ENCODE peak calls at places on chromosomes 1 and 21, in six cellular contexts. One of them, this sample, is unnamed.

GRCh38 chr1:72649974-72650373 is 367.6 kb upstream of the NEGR1 start:
- DNase-seq in Peyer's patch: no peak
- DNase-seq in mesendoderm: no peak
- DNase-seq in breast epithelium: no peak
- DNase-seq in epithelial cell of esophagus: no peak
- DNase-seq in body of pancreas: no peak
- DNase-seq in this sample: no peak

GRCh38 chr1:92342401-92342800 is 43.5 kb downstream of the RPAP2 start:
- DNase-seq in Peyer's patch: no peak
- DNase-seq in mesendoderm: no peak
- DNase-seq in breast epithelium: no peak
- DNase-seq in epithelial cell of esophagus: no peak
- DNase-seq in body of pancreas: no peak
- DNase-seq in this sample: no peak

GRCh38 chr1:157115851-157116734 is 16.5 kb upstream of the ETV3L start:
- DNase-seq in Peyer's patch: no peak
- DNase-seq in mesendoderm: no peak
- DNase-seq in breast epithelium: no peak
- DNase-seq in epithelial cell of esophagus: no peak
- DNase-seq in body of pancreas: no peak
- DNase-seq in this sample: no peak

GRCh38 chr21:39863111-39863510 is 4.1 kb upstream of the PCP4 start:
- DNase-seq in Peyer's patch: no peak
- DNase-seq in mesendoderm: no peak
- DNase-seq in breast epithelium: no peak
- DNase-seq in epithelial cell of esophagus: peak
- DNase-seq in body of pancreas: peak
- DNase-seq in this sample: no peak

GRCh38 chr1:106787511-106787910 is 269.0 kb upstream of the PRMT6 start:
- DNase-seq in Peyer's patch: no peak
- DNase-seq in mesendoderm: no peak
- DNase-seq in breast epithelium: no peak
- DNase-seq in epithelial cell of esophagus: no peak
- DNase-seq in body of pancreas: no peak
- DNase-seq in this sample: no peak

GRCh38 chr21:33011462-33011861 is 14.3 kb upstream of the OLIG2 start:
- DNase-seq in Peyer's patch: no peak
- DNase-seq in mesendoderm: no peak
- DNase-seq in breast epithelium: no peak
- DNase-seq in epithelial cell of esophagus: peak
- DNase-seq in body of pancreas: peak
- DNase-seq in this sample: no peak

GRCh38 chr1:18200918-18201317 is 93.3 kb downstream of the IGSF21 start:
- DNase-seq in Peyer's patch: no peak
- DNase-seq in mesendoderm: no peak
- DNase-seq in breast epithelium: no peak
- DNase-seq in epithelial cell of esophagus: no peak
- DNase-seq in body of pancreas: no peak
- DNase-seq in this sample: no peak

GRCh38 chr1:236750928-236751327 is 44.2 kb upstream of the MTR start:
- DNase-seq in Peyer's patch: no peak
- DNase-seq in mesendoderm: no peak
- DNase-seq in breast epithelium: no peak
- DNase-seq in epithelial cell of esophagus: no peak
- DNase-seq in body of pancreas: no peak
- DNase-seq in this sample: no peak

GRCh38 chr1:224938652-224939051 is 9.2 kb downstream of the DNAH14 start:
- DNase-seq in Peyer's patch: no peak
- DNase-seq in mesendoderm: no peak
- DNase-seq in breast epithelium: no peak
- DNase-seq in epithelial cell of esophagus: no peak
- DNase-seq in body of pancreas: no peak
- DNase-seq in this sample: no peak

GRCh38 chr1:46526689-46527291 is 24.7 kb downstream of the KNCN start:
- DNase-seq in Peyer's patch: no peak
- DNase-seq in mesendoderm: peak
- DNase-seq in breast epithelium: no peak
- DNase-seq in epithelial cell of esophagus: no peak
- DNase-seq in body of pancreas: peak
- DNase-seq in this sample: peak

GRCh38 chr1:27137022-27137542 is 17.8 kb downstream of the SLC9A1 start:
- DNase-seq in Peyer's patch: peak
- DNase-seq in mesendoderm: peak
- DNase-seq in breast epithelium: no peak
- DNase-seq in epithelial cell of esophagus: no peak
- DNase-seq in body of pancreas: peak
- DNase-seq in this sample: peak

GRCh38 chr1:222387020-222387816 is 160.7 kb downstream of the HHIPL2 start:
- DNase-seq in Peyer's patch: no peak
- DNase-seq in mesendoderm: peak
- DNase-seq in breast epithelium: no peak
- DNase-seq in epithelial cell of esophagus: peak
- DNase-seq in body of pancreas: no peak
- DNase-seq in this sample: peak

GRCh38 chr1:14561014-14561693 is 37.3 kb upstream of the KAZN start:
- DNase-seq in Peyer's patch: no peak
- DNase-seq in mesendoderm: no peak
- DNase-seq in breast epithelium: no peak
- DNase-seq in epithelial cell of esophagus: no peak
- DNase-seq in body of pancreas: no peak
- DNase-seq in this sample: no peak

GRCh38 chr21:45630876-45631275 is 12.6 kb upstream of the PCBP3 start:
- DNase-seq in Peyer's patch: no peak
- DNase-seq in mesendoderm: no peak
- DNase-seq in breast epithelium: no peak
- DNase-seq in epithelial cell of esophagus: no peak
- DNase-seq in body of pancreas: no peak
- DNase-seq in this sample: no peak

GRCh38 chr1:38662141-38662540 is 197.4 kb downstream of the RRAGC start:
- DNase-seq in Peyer's patch: no peak
- DNase-seq in mesendoderm: no peak
- DNase-seq in breast epithelium: no peak
- DNase-seq in epithelial cell of esophagus: no peak
- DNase-seq in body of pancreas: no peak
- DNase-seq in this sample: no peak

GRCh38 chr1:57959727-57960300 is 536.0 kb upstream of the DAB1 start:
- DNase-seq in Peyer's patch: no peak
- DNase-seq in mesendoderm: no peak
- DNase-seq in breast epithelium: no peak
- DNase-seq in epithelial cell of esophagus: no peak
- DNase-seq in body of pancreas: no peak
- DNase-seq in this sample: no peak

GRCh38 chr1:8121261-8122159 is 95.4 kb upstream of the ERRFI1 start:
- DNase-seq in Peyer's patch: no peak
- DNase-seq in mesendoderm: peak
- DNase-seq in breast epithelium: no peak
- DNase-seq in epithelial cell of esophagus: peak
- DNase-seq in body of pancreas: peak
- DNase-seq in this sample: peak

GRCh38 chr1:22133928-22134324 is 9.0 kb downstream of the WNT4 start:
- DNase-seq in Peyer's patch: no peak
- DNase-seq in mesendoderm: peak
- DNase-seq in breast epithelium: no peak
- DNase-seq in epithelial cell of esophagus: no peak
- DNase-seq in body of pancreas: no peak
- DNase-seq in this sample: peak

GRCh38 chr1:71557138-71557537 is 476.3 kb upstream of the ZRANB2 start:
- DNase-seq in Peyer's patch: no peak
- DNase-seq in mesendoderm: no peak
- DNase-seq in breast epithelium: no peak
- DNase-seq in epithelial cell of esophagus: no peak
- DNase-seq in body of pancreas: no peak
- DNase-seq in this sample: no peak

GRCh38 chr1:78673120-78673519 is 23.5 kb downstream of the IFI44 start:
- DNase-seq in Peyer's patch: no peak
- DNase-seq in mesendoderm: peak
- DNase-seq in breast epithelium: no peak
- DNase-seq in epithelial cell of esophagus: peak
- DNase-seq in body of pancreas: no peak
- DNase-seq in this sample: no peak

GRCh38 chr21:27590271-27590670 is 623.4 kb upstream of the ADAMTS5 start:
- DNase-seq in Peyer's patch: no peak
- DNase-seq in mesendoderm: peak
- DNase-seq in breast epithelium: no peak
- DNase-seq in epithelial cell of esophagus: no peak
- DNase-seq in body of pancreas: no peak
- DNase-seq in this sample: no peak

GRCh38 chr1:212760126-212760823 is 31.3 kb downstream of the NSL1 start:
- DNase-seq in Peyer's patch: no peak
- DNase-seq in mesendoderm: peak
- DNase-seq in breast epithelium: no peak
- DNase-seq in epithelial cell of esophagus: peak
- DNase-seq in body of pancreas: no peak
- DNase-seq in this sample: peak

GRCh38 chr1:150022357-150022756 is 11.8 kb upstream of the OTUD7B start:
- DNase-seq in Peyer's patch: no peak
- DNase-seq in mesendoderm: peak
- DNase-seq in breast epithelium: no peak
- DNase-seq in epithelial cell of esophagus: peak
- DNase-seq in body of pancreas: peak
- DNase-seq in this sample: no peak

GRCh38 chr1:31507221-31507620 is 69.1 kb upstream of the TINAGL1 start:
- DNase-seq in Peyer's patch: no peak
- DNase-seq in mesendoderm: no peak
- DNase-seq in breast epithelium: no peak
- DNase-seq in epithelial cell of esophagus: no peak
- DNase-seq in body of pancreas: no peak
- DNase-seq in this sample: peak

GRCh38 chr1:31510304-31510703 is 66.0 kb upstream of the TINAGL1 start:
- DNase-seq in Peyer's patch: no peak
- DNase-seq in mesendoderm: no peak
- DNase-seq in breast epithelium: no peak
- DNase-seq in epithelial cell of esophagus: no peak
- DNase-seq in body of pancreas: no peak
- DNase-seq in this sample: no peak

GRCh38 chr1:31507676-31508530 is 68.4 kb upstream of the TINAGL1 start:
- DNase-seq in Peyer's patch: no peak
- DNase-seq in mesendoderm: peak
- DNase-seq in breast epithelium: no peak
- DNase-seq in epithelial cell of esophagus: no peak
- DNase-seq in body of pancreas: no peak
- DNase-seq in this sample: peak

GRCh38 chr1:31510853-31511789 is 65.2 kb upstream of the TINAGL1 start:
- DNase-seq in Peyer's patch: no peak
- DNase-seq in mesendoderm: peak
- DNase-seq in breast epithelium: peak
- DNase-seq in epithelial cell of esophagus: peak
- DNase-seq in body of pancreas: peak
- DNase-seq in this sample: peak

GRCh38 chr1:31509124-31510072 is 66.9 kb upstream of the TINAGL1 start:
- DNase-seq in Peyer's patch: no peak
- DNase-seq in mesendoderm: no peak
- DNase-seq in breast epithelium: no peak
- DNase-seq in epithelial cell of esophagus: no peak
- DNase-seq in body of pancreas: no peak
- DNase-seq in this sample: no peak
- H3K4me3 ChIP-seq in Peyer's patch: no peak
- H3K4me3 ChIP-seq in mesendoderm: no peak
- H3K4me3 ChIP-seq in breast epithelium: no peak
- H3K4me3 ChIP-seq in epithelial cell of esophagus: no peak
- H3K4me3 ChIP-seq in body of pancreas: no peak
- H3K4me3 ChIP-seq in this sample: no peak

GRCh38 chr1:226666164-226666506 is 72.9 kb downstream of the ITPKB start:
- DNase-seq in Peyer's patch: no peak
- DNase-seq in mesendoderm: no peak
- DNase-seq in breast epithelium: no peak
- DNase-seq in epithelial cell of esophagus: no peak
- DNase-seq in body of pancreas: no peak
- DNase-seq in this sample: no peak

GRCh38 chr1:226663327-226663704 is 75.8 kb downstream of the ITPKB start:
- DNase-seq in Peyer's patch: no peak
- DNase-seq in mesendoderm: no peak
- DNase-seq in breast epithelium: no peak
- DNase-seq in epithelial cell of esophagus: peak
- DNase-seq in body of pancreas: no peak
- DNase-seq in this sample: no peak

GRCh38 chr1:226662704-226663326 is 76.3 kb downstream of the ITPKB start:
- DNase-seq in Peyer's patch: peak
- DNase-seq in mesendoderm: peak
- DNase-seq in breast epithelium: no peak
- DNase-seq in epithelial cell of esophagus: peak
- DNase-seq in body of pancreas: peak
- DNase-seq in this sample: no peak

GRCh38 chr1:226665505-226666163 is 73.4 kb downstream of the ITPKB start:
- DNase-seq in Peyer's patch: no peak
- DNase-seq in mesendoderm: no peak
- DNase-seq in breast epithelium: no peak
- DNase-seq in epithelial cell of esophagus: no peak
- DNase-seq in body of pancreas: no peak
- DNase-seq in this sample: no peak

GRCh38 chr1:226664413-226665101 is 74.5 kb downstream of the ITPKB start:
- DNase-seq in Peyer's patch: no peak
- DNase-seq in mesendoderm: peak
- DNase-seq in breast epithelium: no peak
- DNase-seq in epithelial cell of esophagus: peak
- DNase-seq in body of pancreas: peak
- DNase-seq in this sample: no peak
- H3K4me3 ChIP-seq in Peyer's patch: no peak
- H3K4me3 ChIP-seq in mesendoderm: no peak
- H3K4me3 ChIP-seq in breast epithelium: no peak
- H3K4me3 ChIP-seq in epithelial cell of esophagus: no peak
- H3K4me3 ChIP-seq in body of pancreas: no peak
- H3K4me3 ChIP-seq in this sample: no peak

GRCh38 chr1:211501671-211502413 is 9.9 kb upstream of the RD3 start:
- DNase-seq in Peyer's patch: no peak
- DNase-seq in mesendoderm: no peak
- DNase-seq in breast epithelium: no peak
- DNase-seq in epithelial cell of esophagus: no peak
- DNase-seq in body of pancreas: no peak
- DNase-seq in this sample: no peak
- H3K4me3 ChIP-seq in Peyer's patch: no peak
- H3K4me3 ChIP-seq in mesendoderm: no peak
- H3K4me3 ChIP-seq in breast epithelium: no peak
- H3K4me3 ChIP-seq in epithelial cell of esophagus: no peak
- H3K4me3 ChIP-seq in body of pancreas: no peak
- H3K4me3 ChIP-seq in this sample: no peak

GRCh38 chr1:206557636-206558473 is 50.5 kb downstream of the RASSF5 start:
- DNase-seq in Peyer's patch: peak
- DNase-seq in mesendoderm: no peak
- DNase-seq in breast epithelium: no peak
- DNase-seq in epithelial cell of esophagus: no peak
- DNase-seq in body of pancreas: peak
- DNase-seq in this sample: no peak

GRCh38 chr1:206559661-206559995 is 52.3 kb downstream of the RASSF5 start:
- DNase-seq in Peyer's patch: no peak
- DNase-seq in mesendoderm: no peak
- DNase-seq in breast epithelium: no peak
- DNase-seq in epithelial cell of esophagus: no peak
- DNase-seq in body of pancreas: no peak
- DNase-seq in this sample: no peak

GRCh38 chr1:206556748-206557635 is 49.7 kb downstream of the RASSF5 start:
- DNase-seq in Peyer's patch: peak
- DNase-seq in mesendoderm: peak
- DNase-seq in breast epithelium: peak
- DNase-seq in epithelial cell of esophagus: peak
- DNase-seq in body of pancreas: peak
- DNase-seq in this sample: peak

GRCh38 chr1:206560021-206560716 is 52.1 kb downstream of the EIF2D start:
- DNase-seq in Peyer's patch: no peak
- DNase-seq in mesendoderm: no peak
- DNase-seq in breast epithelium: no peak
- DNase-seq in epithelial cell of esophagus: no peak
- DNase-seq in body of pancreas: peak
- DNase-seq in this sample: no peak

GRCh38 chr1:206558794-206559660 is 51.7 kb downstream of the RASSF5 start:
- DNase-seq in Peyer's patch: peak
- DNase-seq in mesendoderm: no peak
- DNase-seq in breast epithelium: no peak
- DNase-seq in epithelial cell of esophagus: no peak
- DNase-seq in body of pancreas: no peak
- DNase-seq in this sample: no peak
- H3K4me3 ChIP-seq in Peyer's patch: peak
- H3K4me3 ChIP-seq in mesendoderm: no peak
- H3K4me3 ChIP-seq in breast epithelium: no peak
- H3K4me3 ChIP-seq in epithelial cell of esophagus: no peak
- H3K4me3 ChIP-seq in body of pancreas: no peak
- H3K4me3 ChIP-seq in this sample: no peak

This sample was measured in H7.